ENCODE peak calls at places on chromosomes 16 and 17, in eight cellular contexts. W, G, Q, Z, O, F, P and M are unnamed samples.
A peak's percentile ranks its signal among the peaks of the same experiment; 100 is the strongest.

GRCh38 chr16:48158296-48158695 is 2.5 kb upstream of the ABCC12 start:
- DNase-seq in G (peak; percentile 74), O (no peak), Z (no peak), P (no peak), Q (no peak), W (peak; percentile 66), F (no peak), M (peak; percentile 55)

GRCh38 chr16:14196539-14196938 is 125.4 kb downstream of the MRTFB start:
- DNase-seq in O (no peak), Q (no peak), Z (no peak), F (no peak), P (no peak), G (no peak), W (no peak), M (no peak)

GRCh38 chr16:4976079-4976478 is 17.9 kb downstream of the SEC14L5 start:
- DNase-seq in O (no peak), F (no peak), G (no peak), Z (no peak), Q (no peak), W (no peak), P (no peak), M (no peak)

GRCh38 chr16:72999541-73000019 is 48.3 kb downstream of the ZFHX3 start:
- DNase-seq in Q (no peak), O (no peak), G (no peak), W (no peak), Z (no peak), P (no peak), F (no peak), M (no peak)

GRCh38 chr16:89764711-89765201 is 43.4 kb downstream of the ZNF276 start:
- DNase-seq in Z (no peak), F (peak; percentile 54), W (no peak), O (no peak), G (no peak), P (peak; percentile 21), Q (peak; percentile 52), M (no peak)

GRCh38 chr16:1258218-1258587 is 2.3 kb downstream of the TPSD1 start:
- DNase-seq in G (no peak), W (peak; percentile 45), Q (no peak), Z (no peak), O (no peak), F (peak; percentile 15), P (no peak), M (no peak)

GRCh38 chr16:47110939-47111338 is 32.8 kb downstream of the NETO2 start:
- DNase-seq in Q (no peak), O (no peak), Z (no peak), W (no peak), P (no peak), F (no peak), G (no peak), M (no peak)

GRCh38 chr16:75320435-75320834 is 69.0 kb upstream of the BCAR1 start:
- DNase-seq in Z (no peak), Q (peak; percentile 56), G (no peak), W (peak; percentile 46), F (no peak), O (no peak), P (no peak), M (no peak)

GRCh38 chr17:68821860-68822693 is 133.1 kb downstream of the ABCA8 start:
- DNase-seq in Z (no peak), P (no peak), O (no peak), G (peak; percentile 90), W (peak; percentile 87), Q (peak; percentile 76), F (no peak), M (peak; percentile 97)

GRCh38 chr16:3086596-3087242 is 12.4 kb downstream of the ZSCAN10 start:
- DNase-seq in Z (no peak), F (no peak), G (no peak), O (no peak), Q (no peak), P (no peak), W (no peak), M (no peak)

GRCh38 chr17:77886387-77886728 is 72.1 kb upstream of the TNRC6C start:
- DNase-seq in P (no peak), Q (no peak), Z (no peak), W (no peak), F (peak; percentile 39), G (peak; percentile 22), O (no peak), M (no peak)

GRCh38 chr17:77889135-77889505 is 69.4 kb upstream of the TNRC6C start:
- DNase-seq in P (no peak), G (no peak), O (no peak), F (no peak), W (no peak), Z (no peak), Q (no peak), M (no peak)

GRCh38 chr17:77887110-77887463 is 71.4 kb upstream of the TNRC6C start:
- DNase-seq in G (no peak), P (no peak), F (no peak), O (no peak), Z (no peak), W (no peak), Q (no peak), M (no peak)

GRCh38 chr17:77888242-77889134 is 70.0 kb upstream of the TNRC6C start:
- DNase-seq in P (no peak), Q (no peak), F (no peak), Z (no peak), G (no peak), O (no peak), W (peak; percentile 45), M (no peak)

DNA sequence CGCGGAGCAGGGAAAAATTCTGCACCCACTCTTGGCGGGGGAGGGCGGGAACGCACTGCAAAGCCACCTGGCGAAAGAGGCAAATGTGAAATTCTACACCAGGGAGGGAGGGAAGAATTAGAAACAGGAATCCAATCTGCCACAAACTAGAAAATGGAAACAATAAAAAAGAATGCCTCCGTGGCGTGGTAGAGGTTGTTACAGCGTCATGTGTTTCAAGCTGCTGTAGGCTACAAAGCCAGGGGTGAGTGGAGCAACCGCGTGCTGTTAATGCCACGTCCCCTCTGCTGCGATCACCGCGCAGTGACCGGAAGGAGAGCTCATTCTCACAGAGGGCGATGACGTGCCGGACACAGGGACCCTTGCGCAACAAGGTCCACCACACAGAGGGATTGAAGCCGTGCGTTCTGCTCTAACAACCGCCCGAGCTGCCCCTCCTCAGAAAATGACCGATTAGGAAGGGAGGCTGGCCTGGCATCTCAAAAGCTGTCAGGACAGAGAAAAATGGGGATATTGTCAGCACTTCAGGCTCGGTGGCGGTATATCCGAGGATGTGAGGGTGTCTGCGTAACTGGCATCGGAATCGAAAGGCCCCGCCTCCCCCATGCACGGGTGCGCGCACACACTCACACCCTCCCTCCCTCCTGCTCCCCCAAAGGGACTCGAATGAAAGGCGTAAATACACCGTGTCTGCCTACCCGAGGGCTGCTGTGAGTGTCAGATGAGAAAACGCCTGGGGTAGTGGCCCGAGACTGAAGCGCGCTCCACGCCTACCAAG is 70.8 kb upstream of the TNRC6C start:
- DNase-seq in F (peak; percentile 80), P (peak; percentile 78), G (peak; percentile 30), Q (peak; percentile 82), W (peak; percentile 93), O (peak; percentile 87), Z (no peak), M (no peak)
- H3K27ac ChIP-seq in F (peak overlapping the region; percentile 66), P (no peak overlapping the region), G (peak overlapping the region; percentile 37), Q (peak overlapping the region; percentile 74), W (peak overlapping the region; percentile 4), O (peak overlapping the region; percentile 52), Z (no peak overlapping the region), M (no peak overlapping the region)

GRCh38 chr17:1577657-1578428 is 15.3 kb upstream of the PITPNA start:
- DNase-seq in P (no peak), G (no peak), Z (no peak), W (no peak), Q (peak; percentile 44), O (no peak), F (no peak), M (no peak)
- H3K27ac ChIP-seq in P (peak overlapping the region; percentile 37), G (peak overlapping the region; percentile 88), Z (no peak overlapping the region), W (peak overlapping the region; percentile 81), Q (peak overlapping the region; percentile 94), O (peak overlapping the region; percentile 89), F (peak overlapping the region; percentile 85), M (no peak overlapping the region)

GRCh38 chr16:80841231-80841630 is 36.8 kb upstream of the CDYL2 start:
- DNase-seq in Q (no peak), P (no peak), W (no peak), G (no peak), Z (no peak), O (no peak), F (no peak), M (no peak)

GRCh38 chr16:80836846-80837245 is 32.4 kb upstream of the CDYL2 start:
- DNase-seq in G (no peak), P (no peak), Z (no peak), F (no peak), W (peak; percentile 3), Q (no peak), O (no peak), M (no peak)

DNA sequence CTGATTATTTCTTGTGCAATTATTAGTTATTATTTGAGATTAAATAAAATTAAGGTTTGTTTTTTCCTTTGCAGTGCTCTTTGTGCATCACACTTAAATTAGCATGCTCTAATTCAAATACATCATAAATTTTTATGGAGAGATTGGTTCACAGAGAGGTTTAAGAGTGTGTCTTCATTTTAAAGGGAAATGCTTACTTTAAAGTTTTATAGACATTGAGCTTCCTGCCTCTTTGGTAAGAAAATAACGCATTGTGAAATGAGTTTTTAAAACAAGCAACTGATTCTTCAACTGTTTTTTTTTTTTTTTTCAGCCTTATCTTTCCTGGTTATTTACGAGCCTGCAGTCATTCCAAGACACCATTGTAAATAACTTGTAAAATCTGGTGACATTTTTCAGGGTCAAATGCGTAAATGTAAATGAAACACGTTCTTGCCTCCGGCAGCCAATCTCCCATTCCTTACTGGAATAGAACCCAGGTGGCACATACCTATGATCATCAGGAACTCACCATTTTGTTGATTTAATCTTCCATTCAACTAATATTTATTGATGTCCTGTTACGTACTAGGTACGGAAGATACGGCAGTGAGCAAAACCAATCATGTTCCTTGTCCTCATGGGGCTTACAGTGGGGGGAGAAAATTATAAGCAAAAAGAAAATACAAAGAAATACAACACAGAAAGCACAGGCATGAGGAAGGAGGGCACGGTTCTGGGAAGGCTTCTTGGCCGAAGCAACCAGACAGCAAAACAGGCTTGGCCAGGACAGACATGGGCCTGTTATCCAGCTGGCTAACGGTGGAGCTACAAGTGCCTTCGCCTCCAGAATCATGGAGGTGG is 33.2 kb upstream of the CDYL2 start:
- DNase-seq in O (no peak), W (no peak), Q (no peak), G (no peak), P (no peak), Z (no peak), F (no peak), M (no peak)
- H3K27ac ChIP-seq in O (no peak overlapping the region), W (no peak overlapping the region), Q (no peak overlapping the region), G (no peak overlapping the region), P (no peak overlapping the region), Z (no peak overlapping the region), F (no peak overlapping the region), M (no peak overlapping the region)

GRCh38 chr16:19835989-19836421 is 48.6 kb downstream of the GPRC5B start:
- DNase-seq in G (no peak), P (no peak), O (no peak), F (no peak), Q (no peak), W (peak; percentile 81), Z (no peak), M (no peak)
- H3K27ac ChIP-seq in G (no peak overlapping the region), P (no peak overlapping the region), O (no peak overlapping the region), F (no peak overlapping the region), Q (no peak overlapping the region), W (peak overlapping the region; percentile 30), Z (no peak overlapping the region), M (no peak overlapping the region)

GRCh38 chr17:64155090-64155630 is 25.2 kb upstream of the ERN1 start:
- DNase-seq in F (no peak), Z (no peak), P (no peak), O (no peak), Q (peak; percentile 14), W (no peak), G (no peak), M (no peak)
- H3K27ac ChIP-seq in F (peak overlapping the region; percentile 88), Z (no peak overlapping the region), P (peak overlapping the region; percentile 73), O (peak overlapping the region; percentile 64), Q (peak overlapping the region; percentile 93), W (no peak overlapping the region), G (no peak overlapping the region), M (no peak overlapping the region)